ENCODE peak calls at places on chromosomes 1 and 21, in ten cellular contexts. N is fibroblast of villous mesenchyme, Y is neural progenitor cell, R is stomach, D is AG09309, C is GM10248, E is A549, T is endothelial cell, O is dorsolateral prefrontal cortex, V is transverse colon. F is an unnamed sample.

GRCh38 chr21:39384674-39385298 is 35.9 kb upstream of the HMGN1 start:
- DNase-seq in T (no peak), E (no peak), C (no peak), O (no peak), Y (no peak), R (no peak), D (no peak), V (no peak), N (no peak), F (no peak)

GRCh38 chr1:102550729-102551384 is 554.1 kb upstream of the OLFM3 start:
- DNase-seq in V (no peak), N (peak; percentile 10), C (no peak), R (no peak), E (no peak), T (peak; percentile 36), O (no peak), D (no peak), Y (peak; percentile 53), F (no peak)

GRCh38 chr1:246008256-246008901 is 498.7 kb downstream of the SMYD3 start:
- DNase-seq in R (peak; percentile 61), O (no peak), E (no peak), D (no peak), N (no peak), Y (no peak), V (no peak), T (no peak), C (no peak), F (no peak)

GRCh38 chr1:53107570-53108322 is 34.7 kb downstream of the SLC1A7 start:
- DNase-seq in Y (no peak), N (peak; percentile 99), C (no peak), O (no peak), D (peak; percentile 96), E (peak; percentile 55), R (peak; percentile 62), V (no peak), T (no peak), F (no peak)

GRCh38 chr1:242745079-242745478 is 220.6 kb upstream of the PLD5 start:
- DNase-seq in E (no peak), V (no peak), Y (no peak), R (no peak), C (no peak), N (no peak), O (no peak), D (no peak), T (no peak), F (no peak)

GRCh38 chr1:201850053-201850397 is 21.1 kb downstream of the IPO9 start:
- DNase-seq in T (no peak), Y (no peak), R (no peak), O (no peak), N (peak; percentile 67), V (no peak), E (no peak), D (peak; percentile 60), C (no peak), F (no peak)

GRCh38 chr1:36350659-36351171 is 27.3 kb upstream of the EVA1B start:
- DNase-seq in D (no peak), V (no peak), O (no peak), T (no peak), C (no peak), N (peak; percentile 72), Y (no peak), E (peak; percentile 60), R (no peak), F (peak; percentile 76)

GRCh38 chr1:186858923-186859322 is 30.2 kb downstream of the PLA2G4A start:
- DNase-seq in V (no peak), O (no peak), R (no peak), T (no peak), N (no peak), D (no peak), E (no peak), C (no peak), Y (no peak), F (no peak)

GRCh38 chr1:185292237-185292636 is 24.8 kb downstream of the IVNS1ABP start:
- DNase-seq in D (no peak), N (no peak), O (no peak), R (no peak), E (no peak), T (no peak), Y (no peak), V (no peak), C (no peak), F (no peak)

GRCh38 chr1:33420870-33421775 is 9.8 kb downstream of the PHC2 start:
- DNase-seq in N (peak; percentile 65), Y (no peak), T (no peak), E (no peak), O (no peak), D (no peak), R (no peak), V (no peak), C (no peak), F (no peak)

GRCh38 chr1:119816407-119816806 is 5.1 kb upstream of the REG4 start:
- DNase-seq in Y (no peak), E (no peak), R (no peak), O (no peak), V (peak; percentile 42), N (peak; percentile 79), C (no peak), T (no peak), D (no peak), F (no peak)

DNA sequence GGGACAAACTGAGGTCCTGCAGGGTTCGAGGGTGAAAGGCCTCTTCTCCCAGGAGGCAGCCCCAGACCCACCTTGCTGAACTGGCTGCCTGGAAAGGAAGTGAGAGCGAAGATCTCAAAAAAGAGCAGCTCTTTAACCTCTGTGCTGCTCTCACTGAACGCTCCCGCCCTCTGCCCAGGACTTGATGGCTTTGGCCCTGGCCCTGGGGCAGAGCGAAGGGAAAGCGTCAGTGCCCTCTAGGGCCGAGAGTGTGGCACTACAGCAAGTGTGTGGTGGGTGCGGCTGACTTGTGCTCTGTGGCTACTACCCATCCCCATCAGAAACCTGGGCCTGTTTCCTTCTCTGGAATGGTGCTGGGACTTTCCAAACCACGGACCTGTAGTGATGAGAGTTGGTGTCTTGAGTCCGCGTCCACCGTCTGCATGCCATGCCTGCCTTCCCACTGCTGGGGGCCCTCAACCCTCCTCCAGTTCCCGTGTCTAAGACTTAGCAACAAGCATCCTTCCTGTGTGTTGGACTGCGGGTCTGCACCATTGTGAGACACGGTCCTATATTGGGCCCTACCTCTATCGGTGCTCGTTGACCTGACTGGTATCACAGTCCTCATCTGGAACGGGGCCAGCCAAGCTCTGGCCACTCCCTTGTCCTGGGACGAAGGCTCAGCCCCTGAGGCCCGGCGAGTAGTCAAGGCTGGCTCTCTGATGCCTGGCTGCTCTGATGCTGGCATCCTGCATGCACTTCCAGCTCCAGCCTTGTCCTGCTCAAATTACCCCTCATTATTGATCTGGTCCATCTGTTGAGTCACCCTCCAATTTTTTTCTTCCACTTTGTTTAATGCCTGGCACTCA is 180.3 kb downstream of the DISC1 start:
- DNase-seq in V (peak; percentile 54), E (peak; percentile 20), O (peak; percentile 51), N (no peak), R (peak; percentile 33), Y (peak; percentile 81), C (peak; percentile 58), T (peak; percentile 60), D (no peak), F (peak; percentile 71)
- TF ChIP-seq CTCF in V (peak; percentile 43), E (peak; percentile 18), O (peak; percentile 67), N (peak; percentile 59), R (no peak), Y (peak; percentile 68), C (peak; percentile 59), T (peak; percentile 55), D (peak; percentile 20), F (peak; percentile 63)

GRCh38 chr1:72283204-72284083 is 1.1 kb upstream of the NEGR1 start:
- DNase-seq in E (no peak), C (peak; percentile 11), O (peak; percentile 81), N (peak; percentile 72), T (peak; percentile 62), Y (peak; percentile 77), D (peak; percentile 63), R (peak; percentile 52), V (peak; percentile 60), F (peak; percentile 64)

GRCh38 chr1:72281144-72281543 is 1.2 kb downstream of the NEGR1 start:
- DNase-seq in R (no peak), O (no peak), Y (no peak), V (no peak), C (no peak), T (no peak), D (no peak), N (no peak), E (no peak), F (no peak)

GRCh38 chr1:72281637-72282270 is 585 bp downstream of the NEGR1 start:
- DNase-seq in Y (no peak), O (no peak), T (no peak), E (no peak), V (no peak), R (no peak), N (peak; percentile 14), D (no peak), C (no peak), F (peak; percentile 13)

GRCh38 chr1:72282690-72283203 is 408 bp upstream of the NEGR1 start:
- DNase-seq in V (peak; percentile 77), D (peak; percentile 71), O (peak; percentile 87), E (no peak), Y (peak; percentile 95), N (peak; percentile 93), R (peak; percentile 81), T (peak; percentile 88), C (peak; percentile 61), F (peak; percentile 89)

GRCh38 chr1:72282271-72282656 is at the start of gene NEGR1:
- DNase-seq in O (peak; percentile 71), T (peak; percentile 53), V (peak; percentile 35), R (no peak), Y (peak; percentile 63), E (no peak), C (no peak), D (peak; percentile 35), N (peak; percentile 64), F (peak; percentile 59)
- TF ChIP-seq CTCF in O (no peak), T (no peak), V (no peak), R (no peak), Y (no peak), E (no peak), C (no peak), D (no peak), N (no peak), F (no peak)

DNA sequence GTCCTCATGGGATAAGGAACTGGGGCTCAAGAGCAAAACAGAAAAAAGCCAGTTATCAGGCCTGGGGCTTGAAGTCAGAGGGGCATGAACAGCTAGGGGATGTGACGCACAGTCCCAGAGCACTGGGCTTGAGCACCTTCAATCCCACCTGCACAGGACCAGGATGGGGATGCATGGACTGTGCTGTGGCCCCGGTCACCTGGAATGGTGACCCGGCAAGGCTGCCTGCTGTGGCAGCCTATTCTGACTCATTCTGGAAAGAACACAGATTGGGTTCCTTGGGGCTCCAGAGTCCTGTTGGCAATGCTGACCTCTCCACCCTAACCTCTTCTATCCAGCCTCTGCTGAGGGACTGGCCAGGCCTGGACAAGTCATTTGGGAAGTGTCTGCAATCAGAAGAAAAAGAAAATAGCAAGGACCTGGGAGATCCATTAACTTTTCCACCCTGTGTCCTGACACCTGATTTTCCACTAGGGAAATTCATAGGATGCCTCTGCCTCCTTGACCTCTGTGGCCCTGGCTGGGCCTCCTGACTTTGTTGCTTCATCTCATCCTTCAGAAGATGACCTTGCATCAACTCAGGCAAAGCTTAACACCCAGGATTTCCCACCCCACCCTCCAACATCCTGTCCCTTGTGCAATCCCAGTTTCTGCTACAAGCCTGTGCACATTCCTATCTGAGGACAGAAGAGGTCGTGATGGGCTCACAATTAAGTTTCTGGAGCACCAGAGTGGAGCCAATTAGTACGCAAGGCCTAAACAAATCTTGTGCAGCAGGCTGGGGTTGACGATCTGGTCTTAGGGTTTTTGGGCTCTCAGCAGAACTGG is 17.9 kb upstream of the FMOD start:
- DNase-seq in R (no peak), O (no peak), C (no peak), Y (no peak), E (no peak), T (no peak), N (peak; percentile 98), D (no peak), V (peak; percentile 54), F (no peak)
- TF ChIP-seq CTCF in R (no peak), O (no peak), C (peak; percentile 11), Y (peak; percentile 10), E (no peak), T (no peak), N (peak; percentile 60), D (peak; percentile 69), V (peak; percentile 33), F (no peak)

GRCh38 chr1:34547043-34547674 is 207.7 kb upstream of the GJB5 start:
- DNase-seq in O (no peak), E (no peak), D (no peak), V (no peak), C (no peak), T (peak; percentile 26), Y (peak; percentile 63), N (peak; percentile 1), R (no peak), F (peak; percentile 14)
- TF ChIP-seq CTCF in O (no peak), E (no peak), D (no peak), V (no peak), C (no peak), T (peak; percentile 61), Y (peak; percentile 60), N (no peak), R (no peak), F (no peak)